ENCODE peak calls at places on chromosomes 16 and 17, in nine cellular contexts. F is naive thymus-derived CD4-positive, alpha-beta T cell; V is activated T-cell treated with anti-CD3 and anti-CD28 coated beads for 24 hours; M is astrocyte of the spinal cord; Y is HTR-8/SVneo; Z is ovary; D is cardiac fibroblast; G is posterior cingulate gyrus; P is heart left ventricle. O is an unnamed sample.

GRCh38 chr17:76969598-76970172 is 101.5 kb downstream of the MGAT5B start:
- DNase-seq in Z (no peak), P (no peak), G (no peak), D (no peak), V (no peak), M (no peak), F (no peak), Y (no peak), O (no peak)

GRCh38 chr16:9797306-9797705 is 384.9 kb downstream of the GRIN2A start:
- DNase-seq in F (no peak), D (peak; percentile 70), M (peak; percentile 19), V (no peak), P (peak; percentile 69), Y (no peak), Z (no peak), G (no peak), O (peak; percentile 18)

GRCh38 chr17:50349241-50349595 is 3.3 kb downstream of the XYLT2 start:
- DNase-seq in Y (no peak), F (no peak), V (no peak), M (no peak), D (no peak), P (no peak), Z (no peak), G (no peak), O (no peak)

GRCh38 chr16:80751167-80751566 is 53.2 kb downstream of the CDYL2 start:
- DNase-seq in F (no peak), D (peak; percentile 70), P (no peak), V (no peak), G (no peak), Y (no peak), Z (no peak), M (peak; percentile 61), O (no peak)

GRCh38 chr17:79651266-79651665 is 40.4 kb upstream of the RBFOX3 start:
- DNase-seq in G (no peak), Z (no peak), P (no peak), D (no peak), F (no peak), M (no peak), V (no peak), Y (no peak), O (no peak)

GRCh38 chr16:75219838-75220237 is 1.1 kb downstream of the CTRB1 start:
- DNase-seq in V (peak; percentile 16), F (peak; percentile 44), Z (no peak), P (no peak), G (no peak), D (no peak), M (no peak), Y (no peak), O (no peak)

GRCh38 chr16:25771216-25771615 is 79.5 kb downstream of the HS3ST4 start:
- DNase-seq in D (no peak), Z (no peak), Y (no peak), F (no peak), G (no peak), M (no peak), P (no peak), V (no peak), O (no peak)

GRCh38 chr17:42657824-42658588 is 1.1 kb upstream of the TUBG2 start:
- DNase-seq in G (no peak), P (no peak), Y (no peak), V (no peak), M (no peak), F (no peak), Z (no peak), D (no peak), O (no peak)

GRCh38 chr17:13265306-13265705 is 247.5 kb upstream of the ELAC2 start:
- DNase-seq in Y (no peak), V (no peak), M (no peak), Z (no peak), P (no peak), D (peak; percentile 33), G (no peak), F (no peak), O (no peak)

GRCh38 chr17:628507-628941 is 86.1 kb downstream of the VPS53 start:
- DNase-seq in Y (no peak), Z (no peak), M (peak; percentile 44), P (no peak), V (no peak), D (no peak), G (no peak), F (no peak), O (no peak)

GRCh38 chr17:81396722-81397313 is 1.6 kb downstream of the BAHCC1 start:
- DNase-seq in M (no peak), G (no peak), F (peak; percentile 51), P (peak; percentile 68), D (peak; percentile 61), Y (no peak), Z (no peak), V (no peak), O (peak; percentile 61)

GRCh38 chr16:11675561-11676511 is 7.6 kb downstream of the SNN start:
- DNase-seq in Z (no peak), Y (no peak), F (no peak), G (no peak), V (no peak), D (no peak), M (no peak), P (peak; percentile 47), O (peak; percentile 44)

GRCh38 chr16:64307431-64307830 is 814.4 kb downstream of the CDH11 start:
- DNase-seq in Y (no peak), F (no peak), P (no peak), M (no peak), G (no peak), Z (no peak), D (no peak), V (no peak), O (no peak)

GRCh38 chr16:17369441-17369951 is 101.3 kb downstream of the XYLT1 start:
- DNase-seq in D (no peak), Z (no peak), Y (no peak), M (no peak), F (peak; percentile 86), V (peak; percentile 42), G (no peak), P (peak; percentile 77), O (peak; percentile 40)

GRCh38 chr16:21167360-21167759 is 8.9 kb downstream of the LDAF1 start:
- DNase-seq in G (no peak), V (no peak), P (no peak), Z (no peak), Y (peak; percentile 41), M (peak; percentile 96), D (peak; percentile 97), F (no peak), O (no peak)

GRCh38 chr17:61426482-61427304 is 25.5 kb upstream of the TBX4 start:
- DNase-seq in F (no peak), Z (no peak), Y (peak; percentile 81), D (peak; percentile 53), M (no peak), P (no peak), G (no peak), V (no peak), O (no peak)

GRCh38 chr17:51585514-51586104 is 325.3 kb downstream of the UTP18 start:
- DNase-seq in F (no peak), Y (no peak), M (no peak), P (no peak), D (no peak), V (no peak), G (no peak), Z (no peak), O (no peak)